ENCODE peak calls at places on chromosomes 16 and 17, in six cellular contexts. J is mesendoderm, Z is neural progenitor cell, L is H1, C is H9, Q is kidney. D is an unnamed sample.

GRCh38 chr16:53821957-53822625 is 118.1 kb downstream of the FTO start:
- DNase-seq in J (peak; percentile 64), Z (no peak), L (no peak), C (no peak), Q (no peak), D (peak; percentile 90)

GRCh38 chr17:16352303-16352837 is 899 bp downstream of the CENPV start:
- DNase-seq in J (peak; percentile 84), Z (peak; percentile 90), L (no peak), C (peak; percentile 76), Q (no peak), D (peak; percentile 66)

GRCh38 chr17:37614391-37614790 is 5.2 kb upstream of the SYNRG start:
- DNase-seq in J (no peak), Z (no peak), L (no peak), C (no peak), Q (no peak), D (peak; percentile 96)

GRCh38 chr17:59377410-59377809 is 46.0 kb downstream of the YPEL2 start:
- DNase-seq in J (no peak), Z (no peak), L (no peak), C (no peak), Q (no peak), D (peak; percentile 55)

GRCh38 chr17:1998426-1998784 is 26.7 kb downstream of the RTN4RL1 start:
- DNase-seq in J (no peak), Z (peak; percentile 51), L (no peak), C (no peak), Q (no peak), D (no peak)

GRCh38 chr16:10867199-10867598 is 9.8 kb upstream of the CIITA start:
- DNase-seq in J (no peak), Z (no peak), L (no peak), C (no peak), Q (no peak), D (no peak)

GRCh38 chr16:78732693-78733092 is 633.2 kb downstream of the WWOX start:
- DNase-seq in J (no peak), Z (no peak), L (no peak), C (no peak), Q (no peak), D (no peak)

GRCh38 chr17:50766222-50767023 is 895 bp downstream of the ANKRD40CL start:
- DNase-seq in J (no peak), Z (no peak), L (no peak), C (no peak), Q (no peak), D (no peak)

GRCh38 chr16:66335704-66336329 is 30.7 kb upstream of the CDH5 start:
- DNase-seq in J (no peak), Z (no peak), L (no peak), C (no peak), Q (no peak), D (no peak)

GRCh38 chr17:20955437-20956323 is 87.1 kb downstream of the USP22 start:
- DNase-seq in J (no peak), Z (no peak), L (no peak), C (no peak), Q (no peak), D (peak; percentile 36)

GRCh38 chr17:3992370-3992769 is 28.1 kb upstream of the ATP2A3 start:
- DNase-seq in J (no peak), Z (no peak), L (no peak), C (no peak), Q (no peak), D (no peak)

GRCh38 chr16:17334096-17334495 is 136.7 kb downstream of the XYLT1 start:
- DNase-seq in J (no peak), Z (no peak), L (no peak), C (no peak), Q (no peak), D (peak; percentile 97)

GRCh38 chr16:17339764-17340541 is 130.8 kb downstream of the XYLT1 start:
- DNase-seq in J (peak; percentile 59), Z (no peak), L (no peak), C (no peak), Q (no peak), D (peak; percentile 69)

GRCh38 chr16:17335826-17336492 is 134.8 kb downstream of the XYLT1 start:
- DNase-seq in J (no peak), Z (no peak), L (no peak), C (no peak), Q (no peak), D (peak; percentile 58)

GRCh38 chr16:17340804-17341203 is 130.0 kb downstream of the XYLT1 start:
- DNase-seq in J (no peak), Z (no peak), L (no peak), C (no peak), Q (no peak), D (no peak)

DNA sequence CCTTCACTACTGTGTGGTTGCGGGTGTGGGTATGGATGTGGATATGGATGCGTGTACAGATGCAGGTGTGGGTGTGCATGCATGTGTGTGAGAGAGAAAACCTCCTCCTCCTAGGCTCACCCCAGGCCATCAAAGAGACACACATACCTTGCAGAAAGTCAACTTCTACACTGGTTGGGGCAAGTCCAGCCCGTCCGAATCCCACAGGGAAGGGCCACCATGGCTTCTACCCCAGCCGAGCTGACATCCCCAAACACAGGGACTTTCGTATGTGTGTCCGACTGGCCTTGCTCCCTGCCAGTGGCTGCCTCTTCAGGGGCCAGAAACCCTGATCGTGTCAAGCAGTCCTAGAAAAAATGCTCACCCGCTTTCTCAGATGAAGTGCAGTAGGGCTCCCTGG is 134.3 kb downstream of the XYLT1 start:
- DNase-seq in J (no peak), Z (no peak), L (no peak), C (no peak), Q (no peak), D (no peak)
- H3K9ac ChIP-seq in J (no peak overlapping the region), Z (no peak overlapping the region), L (no peak overlapping the region), C (no peak overlapping the region), Q (no peak overlapping the region), D (no peak overlapping the region)

DNA sequence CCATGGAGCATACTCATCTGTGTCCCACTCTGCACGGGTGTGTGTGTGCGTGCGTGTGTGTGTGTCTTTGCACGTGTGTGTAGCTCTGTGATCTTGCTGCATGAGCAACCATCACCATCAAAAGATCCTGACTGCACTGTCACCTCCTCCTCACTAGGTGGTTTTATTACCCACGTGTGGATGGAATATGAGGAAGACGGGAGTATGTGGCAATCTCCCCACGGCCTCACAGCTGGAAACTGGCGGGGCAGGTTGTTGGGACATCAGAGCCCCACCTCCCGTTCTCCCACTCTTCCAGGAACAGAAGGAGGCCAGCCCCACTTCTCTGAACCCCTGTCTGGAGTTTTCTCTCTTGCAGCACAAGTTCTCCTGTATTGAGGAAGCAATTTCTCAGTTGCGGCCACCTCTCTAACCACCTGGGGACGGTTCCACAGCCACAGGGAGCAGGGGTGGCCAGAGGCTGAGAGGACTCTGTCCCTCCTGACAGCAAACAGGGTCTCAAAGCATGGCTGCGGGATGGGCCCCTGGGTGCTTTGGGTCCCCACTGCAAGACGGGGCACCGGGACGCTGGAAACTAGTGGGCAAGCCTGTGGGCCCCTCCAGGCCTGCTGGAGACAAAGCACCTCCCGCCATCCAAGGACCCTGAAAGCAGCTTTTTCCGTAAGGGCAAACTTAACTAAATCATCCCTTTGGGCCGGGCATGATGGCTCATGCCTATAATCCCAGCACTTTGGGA is 27.9 kb upstream of the ATP2C2 start:
- DNase-seq in J (peak; percentile 17), Z (no peak), L (no peak), C (no peak), Q (no peak), D (peak; percentile 50)
- H3K9ac ChIP-seq in J (no peak overlapping the region), Z (no peak overlapping the region), L (no peak overlapping the region), C (no peak overlapping the region), Q (no peak overlapping the region), D (no peak overlapping the region)

GRCh38 chr16:14303182-14303618 is 232.1 kb downstream of the MRTFB start:
- DNase-seq in J (peak; percentile 29), Z (peak; percentile 48), L (no peak), C (no peak), Q (peak; percentile 68), D (peak; percentile 60)
- H3K9ac ChIP-seq in J (peak overlapping the region; percentile 87), Z (no peak overlapping the region), L (peak overlapping the region; percentile 42), C (peak overlapping the region; percentile 25), Q (peak overlapping the region; percentile 3), D (peak overlapping the region; percentile 95)

DNA sequence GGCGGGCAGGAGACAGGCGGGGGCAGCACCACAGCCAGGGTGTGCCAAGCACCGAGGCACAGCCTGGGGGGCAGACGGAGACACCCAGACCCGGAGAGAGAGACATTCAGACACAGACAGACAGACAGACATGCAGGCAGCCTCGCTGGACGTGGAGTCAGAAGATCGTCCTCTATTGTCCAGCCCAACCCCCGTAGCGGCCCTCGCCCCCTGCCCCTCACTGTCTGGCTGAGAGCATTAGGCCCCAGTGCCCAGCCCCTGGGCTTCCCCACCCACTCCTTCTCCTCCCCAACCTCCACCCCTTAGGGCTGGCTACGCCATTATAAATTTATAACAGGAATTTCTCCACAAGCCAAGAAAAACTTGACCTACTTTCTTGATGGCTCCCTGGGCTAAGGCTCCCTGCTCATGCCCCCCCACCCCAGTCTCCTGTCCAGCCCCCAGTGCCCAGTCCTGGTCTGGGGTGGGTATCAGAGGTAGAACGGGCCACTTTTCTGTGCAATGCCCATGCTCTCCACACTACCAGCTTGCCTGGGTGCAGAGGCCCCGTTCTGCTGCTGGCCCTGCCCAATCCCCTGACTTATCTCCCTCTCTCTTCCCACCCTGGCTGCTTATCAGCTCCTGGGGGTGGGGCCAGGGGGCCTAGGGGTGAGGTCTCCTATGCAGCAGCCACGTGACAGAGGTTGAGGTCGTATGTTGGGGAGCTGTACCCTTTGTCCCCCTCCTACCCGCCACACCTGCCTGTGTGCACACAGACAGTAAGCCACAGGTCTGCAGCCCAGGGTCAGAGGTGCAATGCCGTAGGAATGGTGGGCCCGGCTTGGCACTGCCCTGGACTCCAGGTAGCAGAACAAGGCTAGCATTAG is 9.9 kb downstream of the THRA start:
- DNase-seq in J (no peak), Z (no peak), L (no peak), C (peak; percentile 33), Q (no peak), D (peak; percentile 15)
- H3K9ac ChIP-seq in J (no peak overlapping the region), Z (no peak overlapping the region), L (no peak overlapping the region), C (no peak overlapping the region), Q (peak overlapping the region; percentile 47), D (no peak overlapping the region)

DNA sequence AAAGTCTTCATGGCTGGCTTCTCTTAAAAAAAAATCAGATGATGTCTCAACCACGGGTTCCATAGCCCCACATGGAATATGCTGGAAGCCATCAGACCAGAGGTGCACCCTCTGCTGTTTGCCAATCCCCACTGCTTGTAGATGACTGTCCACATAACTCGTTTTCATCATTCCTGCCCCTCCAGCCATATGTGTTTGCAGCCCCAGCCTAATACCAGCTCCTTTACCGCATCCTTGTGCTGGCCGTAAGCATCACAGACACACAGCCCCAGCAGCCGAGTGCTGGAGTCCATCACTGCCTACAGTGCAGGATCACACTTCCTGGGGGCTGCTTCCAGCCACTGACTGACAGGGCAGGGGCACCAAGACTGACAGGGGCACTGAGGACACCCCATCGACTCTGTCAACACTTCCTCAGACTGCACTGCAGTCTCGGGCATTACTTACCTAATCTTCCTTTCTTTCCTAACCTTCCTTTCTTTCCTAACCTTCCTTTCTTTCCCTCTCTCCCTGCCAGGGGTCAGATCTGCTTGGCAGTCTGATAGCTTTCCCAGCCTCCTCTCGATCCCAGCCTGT is 5.0 kb downstream of the RCVRN start:
- DNase-seq in J (no peak), Z (no peak), L (no peak), C (no peak), Q (no peak), D (peak; percentile 29)
- H3K9ac ChIP-seq in J (no peak overlapping the region), Z (no peak overlapping the region), L (no peak overlapping the region), C (no peak overlapping the region), Q (no peak overlapping the region), D (peak overlapping the region; percentile 33)